ENCODE peak calls at places on chromosomes 4 and X, in ten cellular contexts. L is dorsolateral prefrontal cortex, Y is SK-N-MC, C is endothelial cell of umbilical vein, Z is colonic mucosa, W is H9, I is WERI-Rb-1, V is psoas muscle, T is ascending aorta, M is esophagus squamous epithelium. B is an unnamed sample.

GRCh38 chr4:142112451-142112850 is 476.1 kb downstream of the IL15 start:
- DNase-seq in C (peak), L (no peak), W (no peak), T (no peak), I (no peak), M (no peak), V (no peak), Y (no peak), Z (no peak), B (no peak)

GRCh38 chr4:133186210-133186609 is 37.1 kb downstream of the PCDH10 start:
- DNase-seq in L (no peak), V (no peak), W (no peak), M (no peak), I (no peak), C (no peak), T (no peak), Y (no peak), Z (no peak), B (no peak)

GRCh38 chr4:139007640-139008039 is 7.9 kb upstream of the NOCT start:
- DNase-seq in Y (no peak), T (no peak), W (no peak), L (no peak), Z (no peak), C (no peak), I (no peak), M (no peak), V (no peak), B (no peak)

GRCh38 chr4:41935652-41936021 is 408 bp downstream of the TMEM33 start:
- DNase-seq in M (no peak), T (no peak), Z (no peak), C (no peak), V (no peak), I (no peak), Y (no peak), W (no peak), L (no peak), B (no peak)

GRCh38 chrX:153304988-153305736 is 16.4 kb downstream of the PNMA6F start:
- DNase-seq in W (no peak), I (no peak), V (no peak), L (no peak), Y (no peak), M (no peak), Z (no peak), T (no peak), C (no peak), B (peak)

GRCh38 chrX:39903343-39903742 is 194.4 kb downstream of the BCOR start:
- DNase-seq in L (no peak), W (no peak), Z (no peak), C (no peak), V (no peak), T (no peak), I (no peak), M (no peak), Y (no peak), B (no peak)

GRCh38 chrX:13898084-13898483 is 81.2 kb upstream of the GPM6B start:
- DNase-seq in V (no peak), T (no peak), W (no peak), L (no peak), C (no peak), I (peak), Z (no peak), Y (no peak), M (no peak), B (no peak)

GRCh38 chrX:119729408-119730201 is 28.8 kb upstream of the SOWAHD start:
- DNase-seq in C (peak), I (peak), Y (no peak), M (no peak), V (peak), L (no peak), Z (peak), W (peak), T (no peak), B (no peak)

GRCh38 chr4:126251169-126251568 is 936.4 kb downstream of the FAT4 start:
- DNase-seq in L (no peak), Y (no peak), M (no peak), I (no peak), T (no peak), Z (no peak), V (no peak), C (no peak), W (no peak), B (no peak)

GRCh38 chrX:27840881-27841280 is 33.1 kb downstream of the MAGEB10 start:
- DNase-seq in I (no peak), W (no peak), C (no peak), T (no peak), L (no peak), V (no peak), Y (no peak), Z (no peak), M (no peak), B (no peak)

GRCh38 chr4:66489783-66490452 is 819.6 kb upstream of the EPHA5 start:
- DNase-seq in M (no peak), V (no peak), I (no peak), Z (no peak), W (no peak), C (no peak), T (no peak), Y (no peak), L (no peak), B (no peak)

GRCh38 chr4:186808635-186809018 is 85.0 kb upstream of the FAT1 start:
- DNase-seq in T (no peak), L (no peak), V (no peak), Z (no peak), I (no peak), W (no peak), M (no peak), C (no peak), Y (no peak), B (no peak)

DNA sequence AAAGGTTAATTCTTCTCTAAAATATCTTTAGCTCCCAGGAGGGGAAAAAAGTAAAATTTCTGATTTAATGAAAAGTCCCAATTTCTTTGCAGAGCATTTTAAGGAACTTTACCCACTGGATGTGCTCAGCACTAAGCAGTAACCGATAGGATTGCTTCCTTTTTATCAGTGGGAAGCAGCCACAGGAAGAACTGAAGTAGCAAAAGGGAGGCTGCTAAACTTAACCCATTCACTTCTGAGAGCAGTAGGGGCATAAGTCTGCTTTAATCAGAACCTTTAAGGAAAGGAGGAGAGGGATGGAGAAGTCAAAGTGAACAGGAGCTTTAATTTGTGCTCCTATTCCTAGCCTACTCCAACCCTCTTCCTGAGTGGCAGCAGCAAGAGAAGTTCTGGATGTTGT is at the start of gene F8:
- DNase-seq in W (no peak), T (no peak), V (no peak), I (no peak), L (no peak), Y (no peak), M (no peak), C (no peak), Z (no peak), B (no peak)
- H3K27ac ChIP-seq in W (no peak), T (no peak), V (peak), I (no peak), L (no peak), Y (no peak), M (no peak), C (no peak), Z (no peak), B (no peak)

GRCh38 chrX:104854790-104855340 is 288.9 kb downstream of the IL1RAPL2 start:
- DNase-seq in Y (no peak), M (no peak), I (no peak), W (no peak), Z (no peak), V (no peak), T (no peak), C (no peak), L (no peak), B (no peak)

GRCh38 chrX:104854188-104854587 is 288.2 kb downstream of the IL1RAPL2 start:
- DNase-seq in M (no peak), Z (no peak), C (no peak), T (no peak), I (no peak), Y (no peak), W (no peak), L (no peak), V (no peak), B (no peak)

DNA sequence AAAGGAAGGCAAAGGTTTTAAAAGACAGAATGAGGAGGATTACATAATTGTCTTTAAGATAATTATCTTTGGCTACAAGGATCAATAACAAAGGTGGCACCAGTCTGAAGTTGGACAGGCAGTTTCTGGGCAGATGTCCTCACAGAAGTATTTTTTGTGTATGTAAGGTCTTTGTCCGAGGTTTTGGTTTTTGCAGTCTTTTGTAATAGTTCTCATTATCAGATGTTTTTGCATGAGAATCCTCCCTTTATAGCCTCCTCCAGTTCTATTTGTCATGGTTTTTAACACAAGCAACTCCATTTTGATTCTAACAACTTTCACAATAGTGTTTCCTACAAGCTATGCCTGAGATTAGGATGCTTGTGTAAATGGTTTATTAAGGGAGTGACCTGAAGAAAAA is 286.2 kb downstream of the IL1RAPL2 start:
- DNase-seq in Z (no peak), I (no peak), Y (no peak), W (no peak), M (no peak), V (no peak), C (no peak), T (no peak), L (no peak), B (no peak)
- H3K27ac ChIP-seq in Z (no peak), I (no peak), Y (no peak), W (no peak), M (no peak), V (no peak), C (no peak), T (no peak), L (no peak), B (no peak)

GRCh38 chrX:45801554-45801953 is 600.9 kb upstream of the DIPK2B start:
- DNase-seq in Y (no peak), T (no peak), C (peak), V (no peak), W (no peak), Z (no peak), M (no peak), I (no peak), L (no peak), B (no peak)

GRCh38 chrX:45807572-45808425 is 607.1 kb upstream of the DIPK2B start:
- DNase-seq in W (no peak), V (no peak), M (no peak), L (no peak), I (no peak), Y (peak), C (peak), T (no peak), Z (no peak), B (no peak)

GRCh38 chrX:45811307-45811706 is 610.6 kb upstream of the DIPK2B start:
- DNase-seq in I (no peak), V (no peak), C (no peak), Y (no peak), L (no peak), W (no peak), M (no peak), T (no peak), Z (no peak), B (no peak)

GRCh38 chrX:45803383-45803921 is 602.8 kb upstream of the DIPK2B start:
- DNase-seq in L (no peak), Y (no peak), T (no peak), W (no peak), C (peak), Z (no peak), V (no peak), M (no peak), I (no peak), B (no peak)

GRCh38 chrX:45806410-45807121 is 605.9 kb upstream of the DIPK2B start:
- DNase-seq in T (no peak), L (no peak), V (no peak), C (peak), Z (no peak), W (no peak), I (no peak), Y (no peak), M (no peak), B (no peak)
- H3K27ac ChIP-seq in T (peak), L (no peak), V (no peak), C (peak), Z (no peak), W (no peak), I (no peak), Y (peak), M (peak), B (peak)

DNA sequence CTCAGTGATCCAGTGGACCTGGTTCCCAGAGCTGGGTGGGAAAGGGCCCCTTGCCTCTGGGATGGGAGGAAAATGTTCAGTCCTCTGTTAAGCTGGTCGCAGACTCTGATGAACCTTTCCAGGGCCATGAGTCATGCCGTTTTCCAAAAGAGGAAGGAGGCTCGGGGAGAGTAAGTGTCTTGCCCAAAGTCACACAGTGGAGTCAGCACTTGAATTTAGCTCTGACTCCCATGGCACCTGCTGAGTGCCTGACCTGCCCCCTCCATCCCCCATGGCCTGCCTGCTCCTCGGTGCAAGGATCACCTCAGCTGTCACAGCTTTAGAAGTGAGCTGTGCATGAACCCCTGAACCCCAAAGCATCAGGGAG is 14.0 kb upstream of the KIAA0232 start:
- DNase-seq in M (no peak), Y (no peak), I (no peak), T (peak), Z (peak), V (peak), W (no peak), L (no peak), C (no peak), B (no peak)
- H3K27ac ChIP-seq in M (peak), Y (no peak), I (no peak), T (peak), Z (peak), V (peak), W (no peak), L (no peak), C (no peak), B (no peak)

GRCh38 chr4:170011921-170012628 is 14.1 kb downstream of the MFAP3L start:
- DNase-seq in W (no peak), Z (no peak), C (no peak), I (no peak), T (no peak), L (no peak), M (no peak), Y (no peak), V (no peak), B (no peak)

GRCh38 chr4:170007113-170007512 is 19.1 kb downstream of the MFAP3L start:
- DNase-seq in T (no peak), M (no peak), I (no peak), Z (no peak), W (no peak), L (no peak), V (no peak), Y (no peak), C (no peak), B (no peak)

GRCh38 chr4:170008376-170008775 is 17.8 kb downstream of the MFAP3L start:
- DNase-seq in V (no peak), W (no peak), M (no peak), L (no peak), Z (no peak), C (no peak), T (no peak), I (no peak), Y (no peak), B (no peak)

GRCh38 chr4:170009291-170009690 is 16.9 kb downstream of the MFAP3L start:
- DNase-seq in W (no peak), C (no peak), M (no peak), T (no peak), Y (no peak), I (no peak), L (no peak), Z (no peak), V (no peak), B (no peak)

DNA sequence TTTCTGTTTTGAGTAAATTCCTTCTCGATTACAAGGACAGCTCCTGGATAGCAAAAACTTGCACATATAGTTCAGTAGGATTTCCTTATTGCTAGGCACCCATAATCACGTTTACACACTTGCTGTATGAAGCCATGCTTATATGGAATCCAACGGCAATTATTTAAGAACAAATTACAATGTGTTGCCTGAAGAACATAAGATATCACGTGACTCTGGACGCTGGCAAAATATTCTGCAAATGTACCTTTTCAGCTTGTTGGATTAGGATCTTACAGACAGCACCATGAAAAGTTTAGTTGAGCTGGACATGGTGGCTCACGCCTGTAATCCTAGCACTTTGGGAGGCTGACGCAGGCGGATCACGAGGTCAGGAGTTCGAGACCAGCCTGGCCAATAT is 17.4 kb downstream of the MFAP3L start:
- DNase-seq in T (no peak), C (no peak), M (no peak), V (no peak), Z (no peak), L (no peak), I (no peak), W (no peak), Y (no peak), B (no peak)
- H3K27ac ChIP-seq in T (no peak), C (no peak), M (no peak), V (no peak), Z (no peak), L (no peak), I (no peak), W (no peak), Y (no peak), B (no peak)

GRCh38 chr4:147820975-147821374 is 89.1 kb downstream of the ARHGAP10 start:
- DNase-seq in W (no peak), Y (no peak), M (no peak), Z (no peak), T (no peak), I (no peak), L (no peak), C (no peak), V (no peak), B (no peak)

GRCh38 chr4:147823135-147823534 is 91.2 kb downstream of the ARHGAP10 start:
- DNase-seq in C (no peak), V (no peak), L (no peak), Z (no peak), Y (no peak), W (no peak), I (no peak), T (no peak), M (no peak), B (no peak)

GRCh38 chr4:147822128-147822527 is 90.2 kb downstream of the ARHGAP10 start:
- DNase-seq in I (no peak), T (peak), C (peak), M (no peak), Y (no peak), L (no peak), V (peak), W (no peak), Z (peak), B (no peak)

GRCh38 chr4:147824316-147824715 is 92.4 kb downstream of the ARHGAP10 start:
- DNase-seq in C (no peak), I (no peak), V (no peak), Y (no peak), M (no peak), Z (no peak), W (no peak), T (no peak), L (no peak), B (no peak)

DNA sequence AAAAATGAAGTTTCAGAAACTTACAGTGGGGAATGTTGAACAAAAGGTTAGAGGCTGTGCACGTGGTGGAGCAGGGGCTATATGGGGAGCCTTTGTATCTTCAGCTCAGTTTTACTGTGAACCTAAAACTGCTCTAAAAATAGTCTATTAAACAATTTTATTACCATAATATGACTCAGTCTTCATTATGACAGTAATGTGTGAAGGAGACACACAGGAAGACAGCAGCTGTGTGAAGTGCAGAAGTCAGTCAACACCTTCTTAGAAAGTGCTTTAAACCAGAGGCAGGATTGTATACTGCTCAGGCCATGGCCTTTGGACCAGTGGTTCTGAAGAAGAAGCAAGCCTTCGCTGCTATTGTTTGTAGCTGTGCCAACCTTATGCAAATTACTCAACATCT is 89.7 kb downstream of the ARHGAP10 start:
- DNase-seq in V (no peak), Z (no peak), W (no peak), L (no peak), T (no peak), C (peak), I (no peak), Y (no peak), M (no peak), B (no peak)
- H3K27ac ChIP-seq in V (peak), Z (no peak), W (no peak), L (no peak), T (peak), C (no peak), I (no peak), Y (no peak), M (peak), B (peak)

GRCh38 chr4:15100380-15100779 is 98.1 kb downstream of the CPEB2 start:
- DNase-seq in Z (no peak), L (no peak), Y (no peak), I (no peak), W (no peak), M (no peak), V (no peak), T (no peak), C (no peak), B (no peak)
- H3K27ac ChIP-seq in Z (no peak), L (peak), Y (no peak), I (no peak), W (no peak), M (no peak), V (no peak), T (no peak), C (no peak), B (no peak)